ENCODE peak calls at places on chromosomes 6 and 20, in eight cellular contexts. I is heart right ventricle; C is CD8-positive, alpha-beta T cell; Y is uterus; F is lower lobe of right lung; M is heart left ventricle; W is NT2/D1; T is tibial artery. Z is an unnamed sample. For H3K4me1 and H3K36me3, the result is how much of the 10 kb centered on the place peaks cover.

GRCh38 chr20:50434653-50435396 is 75.4 kb upstream of the PTPN1 start:
- DNase-seq in I (no peak), C (no peak), Y (no peak), F (no peak), M (no peak), W (no peak), T (peak), Z (no peak)

GRCh38 chr20:48335421-48336090 is 492.2 kb downstream of the PREX1 start:
- DNase-seq in I (no peak), C (no peak), Y (no peak), F (no peak), M (no peak), W (no peak), T (no peak), Z (peak)

GRCh38 chr6:53300656-53301551 is 47.8 kb downstream of the ELOVL5 start:
- DNase-seq in I (peak), C (no peak), Y (no peak), F (peak), M (peak), W (no peak), T (no peak), Z (no peak)

GRCh38 chr6:57177545-57178225 is 5.6 kb downstream of the BAG2 start:
- DNase-seq in I (peak), C (no peak), Y (peak), F (no peak), M (peak), W (no peak), T (peak), Z (no peak)

GRCh38 chr20:37336369-37337207 is 9.4 kb upstream of the SRC start:
- DNase-seq in I (peak), C (no peak), Y (peak), F (peak), M (peak), W (no peak), T (no peak), Z (no peak)

GRCh38 chr20:57395111-57395959 is 4.1 kb downstream of the RBM38 start:
- DNase-seq in I (peak), C (no peak), Y (peak), F (peak), M (peak), W (no peak), T (peak), Z (no peak)

GRCh38 chr6:158143700-158144099 is 24.4 kb downstream of the SERAC1 start:
- DNase-seq in I (no peak), C (no peak), Y (no peak), F (no peak), M (no peak), W (no peak), T (no peak), Z (no peak)

GRCh38 chr20:8602389-8603116 is 466.3 kb upstream of the PLCB4 start:
- DNase-seq in I (no peak), C (no peak), Y (no peak), F (no peak), M (no peak), W (no peak), T (no peak), Z (no peak)

GRCh38 chr6:92723390-92723931 is 695.9 kb downstream of the EPHA7 start:
- DNase-seq in I (no peak), C (no peak), Y (no peak), F (no peak), M (no peak), W (no peak), T (no peak), Z (no peak)

GRCh38 chr6:116405663-116406329 is 35.0 kb downstream of the DSE start:
- DNase-seq in I (no peak), C (no peak), Y (no peak), F (no peak), M (no peak), W (peak), T (no peak), Z (no peak)

GRCh38 chr6:30721198-30722024 is 1.3 kb downstream of the TUBB start:
- DNase-seq in I (peak), C (peak), Y (peak), F (peak), M (peak), W (no peak), T (peak), Z (peak)

GRCh38 chr6:133512410-133513016 is 271.4 kb downstream of the EYA4 start:
- DNase-seq in I (peak), C (no peak), Y (peak), F (peak), M (peak), W (peak), T (no peak), Z (peak)

GRCh38 chr20:8043687-8044278 is 24.2 kb upstream of the TMX4 start:
- DNase-seq in I (peak), C (no peak), Y (no peak), F (no peak), M (no peak), W (peak), T (no peak), Z (peak)

GRCh38 chr6:143059616-143060353 is 904 bp upstream of the AIG1 start:
- DNase-seq in I (no peak), C (no peak), Y (no peak), F (no peak), M (no peak), W (no peak), T (no peak), Z (no peak)

GRCh38 chr6:127022297-127022696 is 96.2 kb upstream of the RSPO3 start:
- DNase-seq in I (no peak), C (no peak), Y (peak), F (peak), M (no peak), W (no peak), T (no peak), Z (no peak)

GRCh38 chr20:57320358-57320757 is 9.2 kb upstream of the SPO11 start:
- DNase-seq in I (no peak), C (no peak), Y (no peak), F (no peak), M (no peak), W (no peak), T (no peak), Z (no peak)

GRCh38 chr6:160387887-160388286 is 39.7 kb downstream of the SLC22A3 start:
- DNase-seq in I (no peak), C (no peak), Y (peak), F (no peak), M (peak), W (no peak), T (no peak), Z (no peak)

GRCh38 chr6:166559211-166559610 is 27.3 kb downstream of the RAMACL start:
- DNase-seq in I (no peak), C (no peak), Y (no peak), F (no peak), M (no peak), W (no peak), T (no peak), Z (no peak)

GRCh38 chr20:31833931-31834521 is 11.4 kb downstream of the FOXS1 start:
- DNase-seq in I (no peak), C (no peak), Y (no peak), F (no peak), M (no peak), W (no peak), T (no peak), Z (no peak)
- H3K4me3 ChIP-seq in I (no peak), C (no peak), Y (no peak), F (no peak), M (no peak), W (no peak), T (no peak), Z (no peak)

DNA sequence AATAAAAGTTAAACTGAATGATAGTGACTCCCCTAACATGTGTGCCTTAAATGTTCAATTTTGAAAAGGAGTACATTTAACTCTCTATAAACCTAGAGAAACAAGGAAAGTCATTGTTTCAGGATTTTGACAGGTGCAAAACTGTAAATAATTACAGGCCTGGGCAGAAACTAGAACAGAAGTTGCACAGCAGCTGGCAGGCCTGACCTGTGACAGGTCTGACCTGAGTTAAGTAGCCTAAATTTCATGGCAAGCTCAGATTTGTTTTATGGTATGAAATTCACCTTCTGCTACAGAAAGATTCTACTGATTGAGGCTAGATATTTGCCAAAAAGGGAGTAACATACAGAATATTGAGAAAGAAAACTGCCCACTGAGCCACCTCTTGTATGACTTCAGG is 166.1 kb downstream of the CDKAL1 start:
- DNase-seq in I (no peak), C (no peak), Y (no peak), F (no peak), M (no peak), W (no peak), T (no peak), Z (no peak)
- H3K4me1 ChIP-seq in I (under half), C (under half), Y (under half), F (under half), M (under half), W (under half), T (under half), Z (under half)

DNA sequence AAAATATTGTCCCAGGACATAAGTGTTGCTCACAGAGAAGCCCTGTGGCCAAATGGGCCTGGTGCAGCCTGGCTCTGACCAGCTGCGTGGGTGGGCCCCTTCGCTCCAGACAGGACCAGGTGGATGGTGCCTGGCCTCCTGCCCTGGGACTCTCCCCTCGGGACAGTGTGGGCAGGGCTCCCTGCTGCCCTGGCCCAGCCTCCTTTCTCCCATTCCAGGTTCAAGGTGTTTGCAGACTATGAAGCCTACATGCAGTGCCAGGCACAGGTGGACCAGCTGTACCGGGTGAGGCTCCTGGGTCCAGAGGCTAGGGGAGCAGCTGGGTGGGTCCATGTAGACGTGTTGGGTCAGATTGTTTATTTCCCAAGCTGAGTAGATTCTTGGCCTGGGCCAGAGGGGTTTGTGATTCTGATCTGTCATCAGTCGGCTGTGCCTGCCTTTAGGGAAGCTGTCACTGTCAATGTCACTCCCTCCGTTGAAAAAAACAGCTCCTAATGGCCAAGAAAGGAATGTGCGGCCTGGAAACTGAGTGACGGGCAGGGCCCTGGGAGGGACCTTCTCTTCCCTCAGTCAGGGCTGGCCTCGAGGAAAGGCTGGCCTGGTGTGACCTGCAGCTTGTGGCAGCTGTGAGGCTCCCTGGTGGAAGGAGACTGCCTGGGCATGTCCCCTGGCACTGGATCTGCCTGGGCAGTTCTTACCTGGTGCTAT is 47.7 kb downstream of the PYGB start:
- DNase-seq in I (peak), C (no peak), Y (no peak), F (no peak), M (peak), W (no peak), T (peak), Z (no peak)
- H3K36me3 ChIP-seq in I (half or more), C (under half), Y (under half), F (half or more), M (half or more), W (half or more), T (half or more), Z (under half)

GRCh38 chr20:2599265-2600060 is 53.0 kb upstream of the NOP56 start:
- DNase-seq in I (no peak), C (no peak), Y (no peak), F (no peak), M (no peak), W (no peak), T (no peak), Z (no peak)
- H3K4me3 ChIP-seq in I (no peak), C (no peak), Y (no peak), F (no peak), M (no peak), W (no peak), T (no peak), Z (no peak)

GRCh38 chr6:22448311-22448711 is 121.1 kb upstream of the HDGFL1 start:
- DNase-seq in I (no peak), C (no peak), Y (no peak), F (no peak), M (no peak), W (no peak), T (no peak), Z (peak)
- H3K4me1 ChIP-seq in I (under half), C (under half), Y (under half), F (under half), M (under half), W (under half), T (under half), Z (under half)

GRCh38 chr20:16580127-16580526 is 6.9 kb upstream of the KIF16B start:
- DNase-seq in I (peak), C (no peak), Y (no peak), F (no peak), M (peak), W (no peak), T (no peak), Z (no peak)
- H3K36me3 ChIP-seq in I (under half), C (under half), Y (under half), F (under half), M (under half), W (under half), T (under half), Z (under half)

DNA sequence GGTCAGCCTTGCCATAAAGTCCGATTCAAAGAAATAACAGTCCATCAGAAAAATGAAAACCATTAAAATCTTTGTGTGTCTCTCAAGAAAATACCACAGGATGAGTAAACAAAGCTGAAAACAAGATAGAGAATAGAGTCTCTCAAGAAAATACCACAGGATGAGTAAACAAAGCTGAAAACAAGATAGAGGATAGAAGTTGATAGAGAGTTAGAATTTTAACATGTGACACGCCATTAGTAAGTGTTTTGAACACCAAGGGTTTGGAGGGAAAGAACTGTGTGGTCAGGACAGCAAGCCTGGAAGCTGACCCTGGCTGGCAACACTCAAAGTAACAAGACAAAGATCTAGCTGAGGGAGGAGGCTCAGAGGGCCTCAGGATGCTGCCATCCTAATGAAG is 43.9 kb upstream of the PRND start:
- DNase-seq in I (no peak), C (no peak), Y (no peak), F (no peak), M (no peak), W (no peak), T (no peak), Z (no peak)
- H3K4me3 ChIP-seq in I (no peak), C (no peak), Y (no peak), F (no peak), M (no peak), W (no peak), T (no peak), Z (no peak)

GRCh38 chr6:35085359-35086281 is 55.5 kb downstream of the TCP11 start:
- DNase-seq in I (no peak), C (no peak), Y (peak), F (no peak), M (no peak), W (no peak), T (no peak), Z (no peak)

GRCh38 chr6:35083507-35083906 is 57.6 kb downstream of the TCP11 start:
- DNase-seq in I (no peak), C (no peak), Y (no peak), F (no peak), M (no peak), W (no peak), T (peak), Z (no peak)

GRCh38 chr6:35082733-35083403 is 58.3 kb downstream of the TCP11 start:
- DNase-seq in I (no peak), C (no peak), Y (peak), F (no peak), M (no peak), W (no peak), T (peak), Z (no peak)

GRCh38 chr6:35084511-35085203 is 56.5 kb downstream of the TCP11 start:
- DNase-seq in I (no peak), C (no peak), Y (no peak), F (no peak), M (no peak), W (no peak), T (peak), Z (no peak)

GRCh38 chr6:35084041-35084491 is 57.1 kb downstream of the TCP11 start:
- DNase-seq in I (no peak), C (no peak), Y (peak), F (no peak), M (no peak), W (no peak), T (peak), Z (no peak)
- H3K4me1 ChIP-seq in I (under half), C (under half), Y (under half), F (under half), M (under half), W (under half), T (under half), Z (under half)

GRCh38 chr20:47027042-47027441 is 132.4 kb downstream of the EYA2 start:
- DNase-seq in I (no peak), C (no peak), Y (no peak), F (no peak), M (no peak), W (no peak), T (no peak), Z (no peak)
- H3K36me3 ChIP-seq in I (under half), C (under half), Y (under half), F (under half), M (under half), W (under half), T (under half), Z (under half)

Z was measured in HAP-1.